ENCODE peak calls at places on chromosomes 12 and 14, in five cellular contexts. D, Y, K, J and I are unnamed samples.

GRCh38 chr12:76329163-76329562 is 19.1 kb downstream of the BBS10 start:
- DNase-seq in D (no peak), J (peak; percentile 73), K (no peak), Y (no peak), I (no peak)

GRCh38 chr14:72164420-72165150 is 232.4 kb downstream of the RGS6 start:
- DNase-seq in Y (no peak), K (no peak), D (no peak), J (no peak), I (no peak)

GRCh38 chr12:86663173-86663572 is 407.0 kb upstream of the MGAT4C start:
- DNase-seq in Y (no peak), K (no peak), J (no peak), D (no peak), I (no peak)

GRCh38 chr12:52052471-52053186 is 1.4 kb downstream of the NR4A1 start:
- DNase-seq in D (no peak), K (peak; percentile 43), J (peak; percentile 18), Y (peak; percentile 23), I (no peak)

GRCh38 chr12:128823916-128824839 is at the start of gene SLC15A4:
- DNase-seq in D (peak; percentile 89), Y (peak; percentile 79), J (peak; percentile 91), K (peak; percentile 96), I (peak; percentile 98)

GRCh38 chr14:34301107-34301734 is 160.8 kb downstream of the SPTSSA start:
- DNase-seq in D (peak; percentile 72), J (peak; percentile 58), K (no peak), Y (peak; percentile 99), I (no peak)

GRCh38 chr12:94640134-94640928 is 10.0 kb downstream of the TMCC3 start:
- DNase-seq in D (no peak), Y (no peak), J (peak; percentile 87), K (no peak), I (peak; percentile 28)

GRCh38 chr12:123469978-123470377 is 12.0 kb downstream of the SNRNP35 start:
- DNase-seq in J (no peak), K (no peak), Y (no peak), D (no peak), I (no peak)

GRCh38 chr14:100342195-100342594 is 19.1 kb downstream of the SLC25A47 start:
- DNase-seq in D (no peak), Y (no peak), K (no peak), J (no peak), I (no peak)

GRCh38 chr14:90664911-90665695 is 151.1 kb downstream of the TTC7B start:
- DNase-seq in K (no peak), D (no peak), Y (no peak), J (no peak), I (no peak)

GRCh38 chr14:24978862-24979724 is 70.9 kb downstream of the STXBP6 start:
- DNase-seq in Y (no peak), J (peak; percentile 67), D (no peak), K (no peak), I (no peak)

GRCh38 chr12:24822121-24822899 is 126.6 kb downstream of the BCAT1 start:
- DNase-seq in Y (no peak), K (no peak), J (peak; percentile 87), D (no peak), I (no peak)

GRCh38 chr14:93286212-93286890 is 46.5 kb downstream of the BTBD7 start:
- DNase-seq in K (no peak), Y (no peak), D (no peak), J (peak; percentile 41), I (no peak)

GRCh38 chr12:124396544-124397398 is 101.9 kb downstream of the RFLNA start:
- DNase-seq in Y (peak; percentile 7), K (peak; percentile 65), D (peak; percentile 54), J (no peak), I (peak; percentile 88)

GRCh38 chr14:77124345-77125274 is 17.0 kb downstream of the ZDHHC22 start:
- DNase-seq in Y (no peak), J (peak; percentile 36), D (no peak), K (peak; percentile 36), I (peak; percentile 45)

GRCh38 chr14:64938972-64939816 is 3.4 kb downstream of the GPX2 start:
- DNase-seq in J (no peak), Y (peak; percentile 11), D (no peak), K (no peak), I (no peak)